ENCODE peak calls at places on chromosomes 2 and 18, in seven cellular contexts. One of them, this sample, is unnamed.

GRCh38 chr2:21422050-21422449 is 298.3 kb downstream of the TDRD15 start:
- DNase-seq in right lobe of liver: peak
- DNase-seq in thyroid gland: no peak
- DNase-seq in Peyer's patch: no peak
- DNase-seq in caudate nucleus: no peak
- DNase-seq in gastrocnemius medialis: no peak
- DNase-seq in CD4-positive, CD25-positive, alpha-beta regulatory T cell: no peak
- DNase-seq in this sample: no peak

GRCh38 chr18:58624011-58624410 is 4.9 kb downstream of the ALPK2 start:
- DNase-seq in right lobe of liver: no peak
- DNase-seq in thyroid gland: no peak
- DNase-seq in Peyer's patch: no peak
- DNase-seq in caudate nucleus: no peak
- DNase-seq in gastrocnemius medialis: no peak
- DNase-seq in CD4-positive, CD25-positive, alpha-beta regulatory T cell: no peak
- DNase-seq in this sample: no peak

GRCh38 chr2:127568128-127568527 is 32.6 kb downstream of the MYO7B start:
- DNase-seq in right lobe of liver: no peak
- DNase-seq in thyroid gland: no peak
- DNase-seq in Peyer's patch: peak
- DNase-seq in caudate nucleus: no peak
- DNase-seq in gastrocnemius medialis: no peak
- DNase-seq in CD4-positive, CD25-positive, alpha-beta regulatory T cell: no peak
- DNase-seq in this sample: no peak

GRCh38 chr2:100297511-100297910 is 24.8 kb downstream of the LONRF2 start:
- DNase-seq in right lobe of liver: no peak
- DNase-seq in thyroid gland: no peak
- DNase-seq in Peyer's patch: no peak
- DNase-seq in caudate nucleus: no peak
- DNase-seq in gastrocnemius medialis: no peak
- DNase-seq in CD4-positive, CD25-positive, alpha-beta regulatory T cell: no peak
- DNase-seq in this sample: no peak

GRCh38 chr2:11080253-11081115 is 74.8 kb upstream of the SLC66A3 start:
- DNase-seq in right lobe of liver: no peak
- DNase-seq in thyroid gland: no peak
- DNase-seq in Peyer's patch: no peak
- DNase-seq in caudate nucleus: peak
- DNase-seq in gastrocnemius medialis: no peak
- DNase-seq in CD4-positive, CD25-positive, alpha-beta regulatory T cell: no peak
- DNase-seq in this sample: no peak

GRCh38 chr2:113980946-113981345 is 91.1 kb downstream of the ACTR3 start:
- DNase-seq in right lobe of liver: no peak
- DNase-seq in thyroid gland: no peak
- DNase-seq in Peyer's patch: no peak
- DNase-seq in caudate nucleus: no peak
- DNase-seq in gastrocnemius medialis: no peak
- DNase-seq in CD4-positive, CD25-positive, alpha-beta regulatory T cell: no peak
- DNase-seq in this sample: no peak

GRCh38 chr2:37143986-37144385 is 12.8 kb downstream of the EIF2AK2 start:
- DNase-seq in right lobe of liver: no peak
- DNase-seq in thyroid gland: no peak
- DNase-seq in Peyer's patch: no peak
- DNase-seq in caudate nucleus: no peak
- DNase-seq in gastrocnemius medialis: no peak
- DNase-seq in CD4-positive, CD25-positive, alpha-beta regulatory T cell: no peak
- DNase-seq in this sample: no peak

GRCh38 chr18:62999392-62999791 is 284.1 kb downstream of the PHLPP1 start:
- DNase-seq in right lobe of liver: peak
- DNase-seq in thyroid gland: peak
- DNase-seq in Peyer's patch: peak
- DNase-seq in caudate nucleus: no peak
- DNase-seq in gastrocnemius medialis: peak
- DNase-seq in CD4-positive, CD25-positive, alpha-beta regulatory T cell: no peak
- DNase-seq in this sample: peak

GRCh38 chr18:34742761-34743366 is 32.8 kb downstream of the DTNA start:
- DNase-seq in right lobe of liver: no peak
- DNase-seq in thyroid gland: no peak
- DNase-seq in Peyer's patch: no peak
- DNase-seq in caudate nucleus: no peak
- DNase-seq in gastrocnemius medialis: no peak
- DNase-seq in CD4-positive, CD25-positive, alpha-beta regulatory T cell: no peak
- DNase-seq in this sample: no peak

GRCh38 chr18:70021043-70021442 is 73.4 kb upstream of the CD226 start:
- DNase-seq in right lobe of liver: no peak
- DNase-seq in thyroid gland: no peak
- DNase-seq in Peyer's patch: no peak
- DNase-seq in caudate nucleus: no peak
- DNase-seq in gastrocnemius medialis: no peak
- DNase-seq in CD4-positive, CD25-positive, alpha-beta regulatory T cell: no peak
- DNase-seq in this sample: no peak

GRCh38 chr18:79560042-79560860 is 119.4 kb upstream of the CTDP1 start:
- DNase-seq in right lobe of liver: peak
- DNase-seq in thyroid gland: no peak
- DNase-seq in Peyer's patch: peak
- DNase-seq in caudate nucleus: no peak
- DNase-seq in gastrocnemius medialis: no peak
- DNase-seq in CD4-positive, CD25-positive, alpha-beta regulatory T cell: no peak
- DNase-seq in this sample: no peak

GRCh38 chr2:67446504-67446911 is 49.4 kb downstream of the ETAA1 start:
- DNase-seq in right lobe of liver: no peak
- DNase-seq in thyroid gland: no peak
- DNase-seq in Peyer's patch: no peak
- DNase-seq in caudate nucleus: no peak
- DNase-seq in gastrocnemius medialis: no peak
- DNase-seq in CD4-positive, CD25-positive, alpha-beta regulatory T cell: no peak
- DNase-seq in this sample: no peak

GRCh38 chr2:177212106-177212894 is at the start of gene HNRNPA3:
- DNase-seq in right lobe of liver: peak
- DNase-seq in thyroid gland: peak
- DNase-seq in Peyer's patch: peak
- DNase-seq in caudate nucleus: peak
- DNase-seq in gastrocnemius medialis: peak
- DNase-seq in CD4-positive, CD25-positive, alpha-beta regulatory T cell: peak
- DNase-seq in this sample: peak

GRCh38 chr2:144890828-144891227 is 370.9 kb upstream of the ZEB2 start:
- DNase-seq in right lobe of liver: no peak
- DNase-seq in thyroid gland: no peak
- DNase-seq in Peyer's patch: no peak
- DNase-seq in caudate nucleus: no peak
- DNase-seq in gastrocnemius medialis: no peak
- DNase-seq in CD4-positive, CD25-positive, alpha-beta regulatory T cell: no peak
- DNase-seq in this sample: no peak

GRCh38 chr2:150046211-150046610 is 441.3 kb downstream of the RND3 start:
- DNase-seq in right lobe of liver: no peak
- DNase-seq in thyroid gland: no peak
- DNase-seq in Peyer's patch: no peak
- DNase-seq in caudate nucleus: no peak
- DNase-seq in gastrocnemius medialis: no peak
- DNase-seq in CD4-positive, CD25-positive, alpha-beta regulatory T cell: no peak
- DNase-seq in this sample: no peak

GRCh38 chr2:42756956-42757513 is 6.9 kb downstream of the OXER1 start:
- DNase-seq in right lobe of liver: no peak
- DNase-seq in thyroid gland: no peak
- DNase-seq in Peyer's patch: peak
- DNase-seq in caudate nucleus: no peak
- DNase-seq in gastrocnemius medialis: no peak
- DNase-seq in CD4-positive, CD25-positive, alpha-beta regulatory T cell: no peak
- DNase-seq in this sample: no peak

GRCh38 chr18:33022370-33022769 is 249.5 kb upstream of the KLHL14 start:
- DNase-seq in right lobe of liver: no peak
- DNase-seq in thyroid gland: no peak
- DNase-seq in Peyer's patch: no peak
- DNase-seq in caudate nucleus: no peak
- DNase-seq in gastrocnemius medialis: no peak
- DNase-seq in CD4-positive, CD25-positive, alpha-beta regulatory T cell: no peak
- DNase-seq in this sample: no peak

GRCh38 chr18:54647176-54647575 is 56.1 kb downstream of the DYNAP start:
- DNase-seq in right lobe of liver: no peak
- DNase-seq in thyroid gland: peak
- DNase-seq in Peyer's patch: peak
- DNase-seq in caudate nucleus: no peak
- DNase-seq in gastrocnemius medialis: no peak
- DNase-seq in CD4-positive, CD25-positive, alpha-beta regulatory T cell: no peak
- DNase-seq in this sample: no peak

DNA sequence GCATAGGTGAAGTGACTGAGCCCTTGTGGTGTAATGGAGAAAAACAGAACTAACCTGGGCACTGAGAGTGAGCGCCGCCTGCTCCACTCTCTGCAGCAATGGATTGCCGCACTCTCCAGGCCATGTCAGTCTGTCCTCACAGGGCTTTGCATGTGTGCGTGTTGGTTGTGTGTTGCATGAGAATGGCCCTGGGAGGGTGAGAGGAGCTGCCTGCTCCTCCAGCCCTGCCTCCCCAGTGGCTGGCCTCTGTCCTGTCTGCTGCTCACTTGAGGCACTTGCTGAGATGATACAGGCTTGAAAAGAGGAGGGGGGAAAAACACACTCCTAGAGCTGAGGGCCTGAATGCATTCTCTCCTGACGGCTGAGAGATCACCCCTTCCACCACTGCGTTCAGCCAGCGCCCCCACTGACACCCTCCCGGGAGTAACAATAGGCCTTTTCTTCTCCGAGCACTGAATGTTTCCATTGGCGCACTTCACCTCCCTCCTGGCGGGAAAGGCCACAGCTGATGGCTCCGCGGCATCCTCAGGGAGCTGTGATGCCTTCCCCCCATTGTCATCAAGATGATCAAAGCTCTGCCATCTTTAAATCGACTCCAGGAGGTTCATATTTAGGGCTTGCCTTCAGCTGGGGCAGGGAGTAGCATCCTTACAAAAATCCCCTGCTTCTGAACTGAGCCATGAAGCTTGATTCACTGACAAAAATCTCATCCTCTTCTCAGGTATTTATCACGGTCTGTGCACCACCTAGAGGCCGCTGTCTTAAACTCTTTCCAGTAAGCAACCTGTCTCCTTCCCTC is 49.9 kb upstream of the DAPL1 start:
- DNase-seq in right lobe of liver: no peak
- DNase-seq in thyroid gland: peak
- DNase-seq in Peyer's patch: peak
- DNase-seq in caudate nucleus: peak
- DNase-seq in gastrocnemius medialis: no peak
- DNase-seq in CD4-positive, CD25-positive, alpha-beta regulatory T cell: peak
- DNase-seq in this sample: no peak
- H3K27ac ChIP-seq in right lobe of liver: no peak
- H3K27ac ChIP-seq in thyroid gland: no peak
- H3K27ac ChIP-seq in Peyer's patch: no peak
- H3K27ac ChIP-seq in caudate nucleus: peak
- H3K27ac ChIP-seq in gastrocnemius medialis: no peak
- H3K27ac ChIP-seq in CD4-positive, CD25-positive, alpha-beta regulatory T cell: no peak
- H3K27ac ChIP-seq in this sample: no peak

DNA sequence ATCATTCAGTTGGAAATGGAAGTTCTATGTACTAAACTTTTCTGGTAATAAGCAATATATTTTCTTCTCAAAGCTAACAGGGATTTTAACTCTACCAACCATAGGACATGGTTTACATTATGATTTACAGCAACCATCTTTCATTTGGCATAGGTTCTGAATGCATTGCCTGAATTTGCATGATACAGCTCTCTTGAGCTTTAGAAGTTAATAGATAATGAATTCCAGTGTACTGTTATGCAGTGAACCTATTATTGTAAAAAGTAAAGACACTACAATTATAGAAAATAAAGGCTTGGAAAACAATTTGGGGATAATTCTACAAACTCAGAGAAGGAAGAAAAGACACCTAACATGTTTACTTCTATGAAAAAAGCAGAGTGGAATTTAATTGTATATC is 182.0 kb downstream of the GRB14 start:
- DNase-seq in right lobe of liver: no peak
- DNase-seq in thyroid gland: no peak
- DNase-seq in Peyer's patch: no peak
- DNase-seq in caudate nucleus: no peak
- DNase-seq in gastrocnemius medialis: no peak
- DNase-seq in CD4-positive, CD25-positive, alpha-beta regulatory T cell: no peak
- DNase-seq in this sample: no peak
- H3K27ac ChIP-seq in right lobe of liver: no peak
- H3K27ac ChIP-seq in thyroid gland: no peak
- H3K27ac ChIP-seq in Peyer's patch: no peak
- H3K27ac ChIP-seq in caudate nucleus: no peak
- H3K27ac ChIP-seq in gastrocnemius medialis: no peak
- H3K27ac ChIP-seq in CD4-positive, CD25-positive, alpha-beta regulatory T cell: no peak
- H3K27ac ChIP-seq in this sample: no peak

GRCh38 chr2:239990966-239991365 is 34.2 kb downstream of the NDUFA10 start:
- DNase-seq in right lobe of liver: no peak
- DNase-seq in thyroid gland: no peak
- DNase-seq in Peyer's patch: no peak
- DNase-seq in caudate nucleus: no peak
- DNase-seq in gastrocnemius medialis: no peak
- DNase-seq in CD4-positive, CD25-positive, alpha-beta regulatory T cell: no peak
- DNase-seq in this sample: no peak
- H3K27ac ChIP-seq in right lobe of liver: no peak
- H3K27ac ChIP-seq in thyroid gland: no peak
- H3K27ac ChIP-seq in Peyer's patch: no peak
- H3K27ac ChIP-seq in caudate nucleus: no peak
- H3K27ac ChIP-seq in gastrocnemius medialis: no peak
- H3K27ac ChIP-seq in CD4-positive, CD25-positive, alpha-beta regulatory T cell: no peak
- H3K27ac ChIP-seq in this sample: no peak

GRCh38 chr18:13378150-13378549 is 159.6 kb downstream of the LDLRAD4 start:
- DNase-seq in right lobe of liver: no peak
- DNase-seq in thyroid gland: no peak
- DNase-seq in Peyer's patch: peak
- DNase-seq in caudate nucleus: no peak
- DNase-seq in gastrocnemius medialis: no peak
- DNase-seq in CD4-positive, CD25-positive, alpha-beta regulatory T cell: peak
- DNase-seq in this sample: no peak

GRCh38 chr18:13376841-13377351 is 158.3 kb downstream of the LDLRAD4 start:
- DNase-seq in right lobe of liver: no peak
- DNase-seq in thyroid gland: no peak
- DNase-seq in Peyer's patch: peak
- DNase-seq in caudate nucleus: no peak
- DNase-seq in gastrocnemius medialis: no peak
- DNase-seq in CD4-positive, CD25-positive, alpha-beta regulatory T cell: peak
- DNase-seq in this sample: no peak

GRCh38 chr18:13376298-13376840 is 157.8 kb downstream of the LDLRAD4 start:
- DNase-seq in right lobe of liver: no peak
- DNase-seq in thyroid gland: no peak
- DNase-seq in Peyer's patch: no peak
- DNase-seq in caudate nucleus: no peak
- DNase-seq in gastrocnemius medialis: no peak
- DNase-seq in CD4-positive, CD25-positive, alpha-beta regulatory T cell: no peak
- DNase-seq in this sample: no peak

GRCh38 chr18:13379062-13379800 is 160.7 kb downstream of the LDLRAD4 start:
- DNase-seq in right lobe of liver: no peak
- DNase-seq in thyroid gland: no peak
- DNase-seq in Peyer's patch: peak
- DNase-seq in caudate nucleus: no peak
- DNase-seq in gastrocnemius medialis: no peak
- DNase-seq in CD4-positive, CD25-positive, alpha-beta regulatory T cell: no peak
- DNase-seq in this sample: no peak

DNA sequence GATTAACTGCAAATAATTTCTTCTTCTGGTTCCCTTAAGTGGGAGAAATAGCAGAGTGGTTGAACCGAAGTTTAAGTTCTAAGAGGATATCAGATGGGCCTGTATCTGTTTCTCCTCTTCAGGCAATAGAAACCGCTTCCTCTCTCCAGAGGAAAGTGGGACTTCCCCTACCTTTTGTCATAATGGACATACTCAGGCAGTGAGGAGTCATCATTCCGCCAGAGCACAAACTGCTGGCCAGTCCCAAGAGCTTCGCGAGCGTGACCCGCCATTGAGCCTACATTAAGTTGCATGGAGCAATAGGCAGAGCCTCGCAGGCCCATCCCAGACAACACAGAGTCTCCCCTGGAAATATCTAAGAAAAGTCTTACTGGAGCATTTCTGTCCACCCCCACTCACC is 158.9 kb downstream of the LDLRAD4 start:
- DNase-seq in right lobe of liver: no peak
- DNase-seq in thyroid gland: no peak
- DNase-seq in Peyer's patch: peak
- DNase-seq in caudate nucleus: no peak
- DNase-seq in gastrocnemius medialis: no peak
- DNase-seq in CD4-positive, CD25-positive, alpha-beta regulatory T cell: peak
- DNase-seq in this sample: no peak
- H3K27ac ChIP-seq in right lobe of liver: no peak
- H3K27ac ChIP-seq in thyroid gland: peak
- H3K27ac ChIP-seq in Peyer's patch: peak
- H3K27ac ChIP-seq in caudate nucleus: peak
- H3K27ac ChIP-seq in gastrocnemius medialis: no peak
- H3K27ac ChIP-seq in CD4-positive, CD25-positive, alpha-beta regulatory T cell: peak
- H3K27ac ChIP-seq in this sample: peak